ENCODE peak calls at places on chromosomes 7 and 10, in ten cellular contexts. W is HL-60, Z is uterus, J is body of pancreas, F is choroid plexus epithelial cell, C is AG09309, N is fibroblast of lung, X is cardiac muscle cell, S is heart right ventricle, K is astrocyte. H is an unnamed sample.
A peak's percentile ranks its signal among the peaks of the same experiment; 100 is the strongest.

GRCh38 chr7:91537260-91538152 is 273.3 kb downstream of the FZD1 start:
- DNase-seq in S (no peak), W (no peak), F (no peak), C (no peak), X (no peak), J (no peak), K (no peak), N (no peak), Z (no peak), H (no peak)

GRCh38 chr10:19097151-19097550 is 48.5 kb downstream of the MALRD1 start:
- DNase-seq in W (no peak), X (no peak), Z (no peak), J (no peak), K (peak; percentile 71), C (no peak), S (no peak), F (peak; percentile 6), N (peak; percentile 77), H (no peak)

GRCh38 chr10:45181483-45181882 is 133.9 kb downstream of the OR13A1 start:
- DNase-seq in N (peak; percentile 56), J (no peak), K (peak; percentile 41), Z (no peak), W (no peak), S (no peak), X (peak; percentile 92), C (peak; percentile 8), F (peak; percentile 36), H (no peak)

GRCh38 chr7:105876964-105877601 is 684 bp upstream of the ATXN7L1 start:
- DNase-seq in W (no peak), Z (peak; percentile 39), F (peak; percentile 37), J (peak; percentile 53), N (peak; percentile 32), X (peak; percentile 62), C (no peak), S (peak; percentile 40), K (peak; percentile 18), H (peak; percentile 42)

GRCh38 chr7:83807770-83808169 is 158.8 kb upstream of the SEMA3E start:
- DNase-seq in K (no peak), Z (no peak), F (peak; percentile 2), N (peak; percentile 7), S (no peak), C (no peak), W (no peak), X (no peak), J (no peak), H (no peak)

GRCh38 chr10:51867956-51868355 is 168.6 kb upstream of the CSTF2T start:
- DNase-seq in F (peak; percentile 84), K (peak; percentile 93), N (peak; percentile 94), W (no peak), S (no peak), Z (no peak), X (peak; percentile 87), J (no peak), C (peak; percentile 67), H (peak; percentile 91)

GRCh38 chr10:109926141-109926745 is 2.9 kb upstream of the XPNPEP1 start:
- DNase-seq in J (no peak), K (no peak), X (no peak), S (no peak), F (no peak), W (no peak), Z (no peak), N (no peak), C (no peak), H (no peak)

GRCh38 chr7:108200326-108200725 is 70.2 kb upstream of the LAMB4 start:
- DNase-seq in F (no peak), K (no peak), J (no peak), C (no peak), Z (no peak), X (no peak), S (no peak), W (no peak), N (peak; percentile 24), H (peak; percentile 80)

GRCh38 chr7:1785839-1786238 is 115.8 kb downstream of the ELFN1 start:
- DNase-seq in S (no peak), C (no peak), N (no peak), F (no peak), W (no peak), J (no peak), K (no peak), X (no peak), Z (no peak), H (no peak)

GRCh38 chr7:134946260-134946659 is 40.0 kb upstream of the AGBL3 start:
- DNase-seq in S (no peak), W (no peak), N (peak; percentile 35), X (peak; percentile 20), Z (no peak), J (no peak), C (peak; percentile 25), K (no peak), F (peak; percentile 63), H (peak; percentile 41)

GRCh38 chr7:74544706-74545469 is 91.2 kb downstream of the GTF2IRD1 start:
- DNase-seq in C (no peak), N (peak; percentile 36), W (peak; percentile 82), S (no peak), X (peak; percentile 67), F (peak; percentile 85), K (peak; percentile 14), J (peak; percentile 62), Z (no peak), H (peak; percentile 46)

GRCh38 chr7:112086496-112087254 is 119.5 kb downstream of the DOCK4 start:
- DNase-seq in Z (no peak), X (no peak), C (no peak), W (no peak), K (no peak), N (no peak), S (no peak), J (no peak), F (no peak), H (no peak)

GRCh38 chr7:140435252-140435895 is 31.5 kb downstream of the RAB19 start:
- DNase-seq in N (no peak), F (no peak), W (no peak), X (peak; percentile 38), J (no peak), C (no peak), K (no peak), S (peak; percentile 15), Z (no peak), H (no peak)

GRCh38 chr10:101018600-101019439 is 12.1 kb downstream of the PDZD7 start:
- DNase-seq in S (peak; percentile 88), Z (peak; percentile 58), C (no peak), N (peak; percentile 70), J (peak; percentile 87), W (peak; percentile 90), F (peak; percentile 93), K (peak; percentile 45), X (peak; percentile 87), H (peak; percentile 76)
- TF ChIP-seq CTCF in S (peak; percentile 82), Z (peak; percentile 16), C (peak; percentile 87), N (peak; percentile 65), J (peak; percentile 68), W (peak; percentile 63), F (peak; percentile 81), K (peak; percentile 56), X (peak; percentile 80), H (peak; percentile 70)

GRCh38 chr10:102627446-102628293 is 16.6 kb upstream of the TRIM8 start:
- DNase-seq in F (peak; percentile 67), K (peak; percentile 57), W (no peak), X (peak; percentile 87), C (no peak), J (peak; percentile 50), S (peak; percentile 55), Z (peak; percentile 80), N (peak; percentile 72), H (peak; percentile 68)

GRCh38 chr10:102630663-102631062 is 13.6 kb upstream of the TRIM8 start:
- DNase-seq in Z (no peak), J (no peak), S (no peak), F (no peak), C (no peak), K (no peak), W (no peak), N (no peak), X (no peak), H (no peak)

GRCh38 chr10:102629661-102630614 is 14.3 kb upstream of the TRIM8 start:
- DNase-seq in N (peak; percentile 95), Z (no peak), S (no peak), K (peak; percentile 92), X (peak; percentile 93), J (no peak), F (peak; percentile 93), W (peak; percentile 59), C (peak; percentile 55), H (peak; percentile 58)

GRCh38 chr10:102627141-102627445 is 17.2 kb upstream of the TRIM8 start:
- DNase-seq in K (no peak), C (no peak), S (no peak), Z (no peak), J (no peak), N (no peak), F (no peak), W (no peak), X (no peak), H (peak; percentile 36)

GRCh38 chr10:102628451-102628911 is 15.8 kb upstream of the TRIM8 start:
- DNase-seq in K (no peak), Z (peak; percentile 63), F (no peak), X (peak; percentile 47), C (no peak), S (peak; percentile 85), J (peak; percentile 56), N (peak; percentile 58), W (no peak), H (peak; percentile 56)
- TF ChIP-seq CTCF in K (no peak), Z (no peak), F (peak; percentile 27), X (peak; percentile 26), C (no peak), S (peak; percentile 40), J (no peak), N (peak; percentile 14), W (no peak), H (no peak)

GRCh38 chr7:129147723-129148122 is 3.2 kb downstream of the TSPAN33 start:
- DNase-seq in J (no peak), X (no peak), F (no peak), S (no peak), W (no peak), C (no peak), Z (no peak), N (no peak), K (no peak), H (no peak)

GRCh38 chr7:129146237-129146979 is 1.9 kb downstream of the TSPAN33 start:
- DNase-seq in F (no peak), J (no peak), X (no peak), W (no peak), K (no peak), N (no peak), S (no peak), C (no peak), Z (no peak), H (no peak)

GRCh38 chr7:129144095-129144833 is at the start of gene TSPAN33:
- DNase-seq in K (peak; percentile 47), N (peak; percentile 69), C (peak; percentile 1), W (peak; percentile 61), Z (peak; percentile 46), S (peak; percentile 81), X (peak; percentile 72), J (peak; percentile 83), F (peak; percentile 62), H (peak; percentile 81)

GRCh38 chr7:129143724-129144094 is 798 bp upstream of the TSPAN33 start:
- DNase-seq in W (no peak), Z (no peak), F (no peak), N (no peak), X (no peak), K (no peak), J (no peak), C (no peak), S (no peak), H (no peak)

GRCh38 chr7:129144834-129145668 is 544 bp downstream of the TSPAN33 start:
- DNase-seq in K (no peak), J (no peak), C (no peak), N (no peak), W (no peak), X (no peak), F (no peak), S (no peak), Z (no peak), H (no peak)
- TF ChIP-seq CTCF in K (no peak), J (no peak), C (peak; percentile 5), N (peak; percentile 13), W (peak; percentile 0), X (peak; percentile 37), F (peak; percentile 36), S (peak; percentile 31), Z (no peak), H (peak; percentile 11)

GRCh38 chr7:148962823-148963582 is 65.3 kb downstream of the PDIA4 start:
- DNase-seq in S (peak; percentile 54), X (peak; percentile 79), C (no peak), K (peak; percentile 22), W (peak; percentile 61), F (peak; percentile 83), Z (peak; percentile 71), N (peak; percentile 55), J (peak; percentile 70), H (peak; percentile 68)
- TF ChIP-seq CTCF in S (peak; percentile 87), X (peak; percentile 85), C (peak; percentile 91), K (peak; percentile 87), W (peak; percentile 56), F (peak; percentile 93), Z (peak; percentile 72), N (peak; percentile 87), J (peak; percentile 42), H (peak; percentile 86)